ENCODE peak calls at places on chromosomes 2 and 18, in four cellular contexts. A is OCI-LY7, X is adrenal gland, N is sigmoid colon. V is an unnamed sample.

GRCh38 chr2:218999881-219000568 is 6.8 kb upstream of the CRYBA2 start:
- DNase-seq in N (no peak), A (no peak), X (no peak), V (no peak)

GRCh38 chr2:235234711-235235110 is 259.1 kb upstream of the AGAP1 start:
- DNase-seq in A (no peak), X (no peak), N (no peak), V (no peak)

GRCh38 chr18:48819276-48819675 is 131.5 kb downstream of the SMAD7 start:
- DNase-seq in N (peak; percentile 32), X (no peak), A (no peak), V (no peak)

GRCh38 chr2:201883559-201883958 is 77.2 kb downstream of the CDK15 start:
- DNase-seq in N (no peak), X (peak; percentile 35), A (no peak), V (no peak)

GRCh38 chr2:55805662-55806061 is 112.0 kb upstream of the PNPT1 start:
- DNase-seq in A (no peak), X (no peak), N (no peak), V (no peak)

GRCh38 chr2:10700078-10700803 is 10.5 kb upstream of the NOL10 start:
- DNase-seq in X (no peak), N (peak; percentile 7), A (no peak), V (no peak)

GRCh38 chr2:55891671-55892071 is 31.9 kb downstream of the EFEMP1 start:
- DNase-seq in X (no peak), A (no peak), N (no peak), V (no peak)

GRCh38 chr2:96601382-96602292 is 36.5 kb downstream of the KANSL3 start:
- DNase-seq in A (no peak), N (no peak), X (no peak), V (no peak)

GRCh38 chr2:26471766-26472706 is 5.9 kb downstream of the OTOF start:
- DNase-seq in X (no peak), A (no peak), N (no peak), V (no peak)

GRCh38 chr2:84713441-84713840 is 167.4 kb downstream of the TRABD2A start:
- DNase-seq in X (no peak), N (no peak), A (no peak), V (no peak)

GRCh38 chr2:170716851-170717598 is 1.9 kb downstream of the SP5 start:
- DNase-seq in N (peak; percentile 81), A (no peak), X (peak; percentile 17), V (no peak)

GRCh38 chr2:64454316-64455030 is 511 bp downstream of the LGALSL start:
- DNase-seq in X (peak; percentile 64), N (peak; percentile 83), A (peak; percentile 75), V (peak; percentile 22)

GRCh38 chr2:27075219-27075871 is 3.1 kb upstream of the EMILIN1 start:
- DNase-seq in X (no peak), A (peak; percentile 81), N (peak; percentile 83), V (peak; percentile 40)

GRCh38 chr2:69195706-69196105 is 182.7 kb downstream of the ANTXR1 start:
- DNase-seq in A (no peak), N (no peak), X (no peak), V (no peak)

GRCh38 chr18:33873127-33873526 is 295.1 kb downstream of the ASXL3 start:
- DNase-seq in X (no peak), A (peak; percentile 84), N (no peak), V (no peak)

GRCh38 chr2:219025637-219026585 is 15.4 kb downstream of the CFAP65 start:
- DNase-seq in N (no peak), X (no peak), A (no peak), V (no peak)

GRCh38 chr2:178641498-178641897 is 161.2 kb downstream of the PLEKHA3 start:
- DNase-seq in A (no peak), N (no peak), X (no peak), V (no peak)

GRCh38 chr18:21084511-21085078 is 27.0 kb downstream of the ROCK1 start:
- DNase-seq in X (no peak), A (no peak), N (no peak), V (no peak)

GRCh38 chr18:31616586-31616985 is 24.9 kb downstream of the TTR start:
- DNase-seq in A (no peak), X (no peak), N (no peak), V (no peak)

GRCh38 chr18:8329186-8329771 is 280.0 kb upstream of the RAB12 start:
- DNase-seq in X (no peak), A (no peak), N (no peak), V (no peak)

GRCh38 chr18:26792661-26793060 is 72.8 kb downstream of the AQP4 start:
- DNase-seq in A (no peak), N (no peak), X (no peak), V (no peak)

GRCh38 chr18:57523171-57523956 is 63.1 kb downstream of the FECH start:
- DNase-seq in A (no peak), N (no peak), X (no peak), V (no peak)

GRCh38 chr2:74290466-74291216 is 52.6 kb downstream of the SLC4A5 start:
- DNase-seq in X (no peak), N (no peak), A (peak; percentile 87), V (no peak)

GRCh38 chr2:199883474-199884212 is 27.4 kb upstream of the C2orf69 start:
- DNase-seq in X (no peak), A (no peak), N (no peak), V (no peak)

GRCh38 chr2:84925336-84925723 is 19.9 kb downstream of the TMSB10 start:
- DNase-seq in X (no peak), A (no peak), N (peak; percentile 20), V (no peak)

GRCh38 chr2:15939556-15939853 is 845 bp upstream of the MYCN start:
- DNase-seq in A (no peak), N (peak; percentile 75), X (peak; percentile 63), V (no peak)

GRCh38 chr2:71674158-71674807 is 220.9 kb downstream of the DYSF start:
- DNase-seq in X (no peak), N (no peak), A (no peak), V (no peak)

GRCh38 chr2:162079514-162079913 is 5.5 kb upstream of the DPP4 start:
- DNase-seq in A (no peak), N (no peak), X (no peak), V (no peak)

GRCh38 chr18:37019157-37019571 is 190.2 kb downstream of the KIAA1328 start:
- DNase-seq in N (no peak), X (no peak), A (no peak), V (no peak)
- H3K9me3 ChIP-seq in N (peaks cover 22% of the 10 kb centered on the region), X (no peaks in the 10 kb centered on the region), A (no peaks in the 10 kb centered on the region), V (no peaks in the 10 kb centered on the region)

GRCh38 chr2:18339326-18339725 is 221.1 kb downstream of the RDH14 start:
- DNase-seq in N (no peak), A (no peak), X (no peak), V (no peak)
- H3K9me3 ChIP-seq in N (no peaks in the 10 kb centered on the region), A (no peaks in the 10 kb centered on the region), X (no peaks in the 10 kb centered on the region), V (no peaks in the 10 kb centered on the region)

GRCh38 chr2:101930019-101930418 is 61.7 kb upstream of the IL1R2 start:
- DNase-seq in A (no peak), X (no peak), N (no peak), V (no peak)

GRCh38 chr2:101930847-101931246 is 60.9 kb upstream of the IL1R2 start:
- DNase-seq in N (no peak), X (no peak), A (no peak), V (no peak)

GRCh38 chr2:101931402-101931801 is 60.4 kb upstream of the IL1R2 start:
- DNase-seq in A (no peak), X (no peak), N (no peak), V (no peak)
- H3K9me3 ChIP-seq in A (no peaks in the 10 kb centered on the region), X (no peaks in the 10 kb centered on the region), N (no peaks in the 10 kb centered on the region), V (no peaks in the 10 kb centered on the region)

DNA sequence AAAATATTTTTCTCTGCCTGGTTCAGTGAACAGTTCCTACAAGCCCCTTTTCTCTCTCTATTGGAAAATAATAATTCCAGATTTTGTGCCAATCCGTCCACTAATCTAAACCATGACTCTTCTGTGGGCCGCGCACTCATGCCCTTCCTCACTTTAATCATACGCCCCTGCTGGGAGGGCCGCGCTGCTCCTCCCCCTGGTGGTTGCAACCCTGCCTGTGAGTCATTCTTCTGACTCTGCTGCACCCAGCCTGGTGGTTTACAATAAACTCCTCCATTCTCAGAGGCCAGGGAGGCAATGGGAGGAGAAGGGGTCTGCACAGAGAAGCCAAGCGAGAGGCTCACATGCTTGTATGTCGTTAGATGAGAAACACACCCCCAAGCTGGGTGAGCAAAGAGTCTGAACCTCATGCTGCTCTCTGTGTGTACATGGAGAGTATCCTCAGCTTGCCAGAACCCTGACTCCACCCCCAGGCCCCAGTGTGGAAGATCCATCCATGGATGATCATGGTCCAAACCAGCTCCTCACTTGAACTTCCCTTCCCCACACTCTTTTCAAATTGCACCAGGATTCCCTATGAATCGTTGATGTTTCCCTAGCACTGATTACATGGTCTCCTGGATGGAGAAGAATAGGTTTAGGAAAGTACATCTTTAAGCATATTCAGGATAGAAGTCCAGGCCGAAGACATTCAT is 228.9 kb downstream of the ANKRD30B start:
- DNase-seq in X (no peak), A (no peak), N (no peak), V (no peak)
- H3K9me3 ChIP-seq in X (no peaks in the 10 kb centered on the region), A (no peaks in the 10 kb centered on the region), N (no peaks in the 10 kb centered on the region), V (no peaks in the 10 kb centered on the region)

GRCh38 chr2:149062531-149062930 is 24.0 kb downstream of the LYPD6B start:
- DNase-seq in A (no peak), N (no peak), X (no peak), V (no peak)
- H3K9me3 ChIP-seq in A (no peaks in the 10 kb centered on the region), N (no peaks in the 10 kb centered on the region), X (no peaks in the 10 kb centered on the region), V (no peaks in the 10 kb centered on the region)

DNA sequence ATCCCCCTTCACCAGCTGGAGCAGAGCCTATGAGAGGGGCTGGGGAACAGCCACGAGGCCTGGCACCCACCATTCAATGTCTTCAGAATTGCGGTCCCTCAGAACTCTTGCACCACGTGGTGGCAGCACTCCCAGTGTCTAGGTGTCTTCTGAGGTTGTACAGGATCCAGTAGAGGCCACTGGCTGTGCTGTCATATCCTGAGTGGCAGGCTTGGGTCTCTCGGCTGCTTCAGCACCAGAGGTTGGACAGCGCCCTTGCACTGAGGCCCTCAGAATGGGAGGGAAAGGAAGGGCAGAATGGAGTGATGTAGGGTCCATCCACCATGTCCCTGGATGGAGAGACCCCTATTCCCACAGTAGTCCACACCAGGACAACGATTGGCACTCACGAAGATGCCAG is 112.0 kb upstream of the TEKT4 start:
- DNase-seq in X (no peak), A (peak; percentile 25), N (no peak), V (no peak)
- H3K9me3 ChIP-seq in X (no peaks in the 10 kb centered on the region), A (no peaks in the 10 kb centered on the region), N (no peaks in the 10 kb centered on the region), V (no peaks in the 10 kb centered on the region)

GRCh38 chr18:78672862-78673446 is 306.7 kb upstream of the SALL3 start:
- DNase-seq in N (peak; percentile 34), X (no peak), A (no peak), V (no peak)
- H3K9me3 ChIP-seq in N (no peaks in the 10 kb centered on the region), X (no peaks in the 10 kb centered on the region), A (no peaks in the 10 kb centered on the region), V (no peaks in the 10 kb centered on the region)

GRCh38 chr2:28649481-28650260 is 102.0 kb upstream of the PPP1CB start:
- DNase-seq in N (peak; percentile 24), A (no peak), X (no peak), V (no peak)

GRCh38 chr2:28648671-28649395 is 102.8 kb upstream of the PPP1CB start:
- DNase-seq in X (no peak), N (peak; percentile 58), A (no peak), V (no peak)

GRCh38 chr2:28652217-28652616 is 99.4 kb upstream of the PPP1CB start:
- DNase-seq in A (no peak), N (no peak), X (no peak), V (no peak)

GRCh38 chr2:28648147-28648546 is 103.5 kb upstream of the PPP1CB start:
- DNase-seq in N (peak; percentile 80), A (no peak), X (no peak), V (no peak)

GRCh38 chr2:28650261-28650584 is 101.4 kb upstream of the PPP1CB start:
- DNase-seq in X (no peak), A (no peak), N (peak; percentile 38), V (no peak)
- H3K9me3 ChIP-seq in X (no peaks in the 10 kb centered on the region), A (no peaks in the 10 kb centered on the region), N (no peaks in the 10 kb centered on the region), V (no peaks in the 10 kb centered on the region)